ENCODE peak calls at places on chromosomes 13 and 19, in six cellular contexts. X, T, P, E, I and S are unnamed samples.

GRCh38 chr19:18204394-18205179 is 745 bp upstream of the RAB3A start:
- DNase-seq in X (no peak), T (peak; percentile 79), P (peak; percentile 84), E (peak; percentile 90), I (peak; percentile 84), S (no peak)

GRCh38 chr19:7434391-7434790 is 54.4 kb downstream of the PEX11G start:
- DNase-seq in X (no peak), T (no peak), P (no peak), E (no peak), I (no peak), S (no peak)

GRCh38 chr13:33678084-33678483 is 139.9 kb upstream of the RFC3 start:
- DNase-seq in X (no peak), T (peak; percentile 26), P (no peak), E (no peak), I (no peak), S (no peak)

GRCh38 chr13:31174018-31174417 is 12.3 kb upstream of the HSPH1 start:
- DNase-seq in X (no peak), T (no peak), P (no peak), E (no peak), I (no peak), S (no peak)

GRCh38 chr19:33424181-33424580 is 50.7 kb downstream of the CEBPG start:
- DNase-seq in X (no peak), T (no peak), P (no peak), E (no peak), I (no peak), S (no peak)

GRCh38 chr13:51874651-51875050 is 12.9 kb downstream of the CCDC70 start:
- DNase-seq in X (no peak), T (no peak), P (peak; percentile 7), E (no peak), I (no peak), S (no peak)

GRCh38 chr19:45123440-45123850 is 30.5 kb downstream of the PPP1R37 start:
- DNase-seq in X (no peak), T (no peak), P (no peak), E (no peak), I (no peak), S (no peak)

GRCh38 chr13:52832268-52832667 is 16.2 kb downstream of the PCDH8 start:
- DNase-seq in X (no peak), T (no peak), P (no peak), E (no peak), I (no peak), S (no peak)

GRCh38 chr13:78603240-78603947 is at the start of gene POU4F1:
- DNase-seq in X (no peak), T (peak; percentile 94), P (no peak), E (peak; percentile 81), I (peak; percentile 72), S (no peak)

GRCh38 chr13:38180670-38181069 is 169.0 kb upstream of the UFM1 start:
- DNase-seq in X (no peak), T (no peak), P (no peak), E (no peak), I (no peak), S (no peak)

GRCh38 chr19:40284501-40285352 is at the start of gene AKT2:
- DNase-seq in X (no peak), T (peak; percentile 88), P (no peak), E (peak; percentile 94), I (peak; percentile 80), S (no peak)
- H3K4me1 ChIP-seq in X (peaks cover 54% of the 10 kb centered on the region), T (peaks cover 14% of the 10 kb centered on the region), P (peaks cover 31% of the 10 kb centered on the region), E (peaks cover 13% of the 10 kb centered on the region), I (peaks cover 27% of the 10 kb centered on the region), S (peaks cover 60% of the 10 kb centered on the region)

GRCh38 chr19:39463403-39463802 is 17.2 kb upstream of the TIMM50 start:
- DNase-seq in X (no peak), T (no peak), P (no peak), E (no peak), I (no peak), S (no peak)
- H3K36me3 ChIP-seq in X (peaks cover 76% of the 10 kb centered on the region), T (peaks cover 40% of the 10 kb centered on the region), P (peaks cover 85% of the 10 kb centered on the region), E (peaks cover 50% of the 10 kb centered on the region), I (peaks cover 86% of the 10 kb centered on the region), S (peaks cover 73% of the 10 kb centered on the region)

GRCh38 chr19:12952488-12953455 is 4.3 kb downstream of the GADD45GIP1 start:
- DNase-seq in X (no peak), T (no peak), P (peak; percentile 85), E (no peak), I (no peak), S (no peak)
- H3K4me1 ChIP-seq in X (peaks cover 46% of the 10 kb centered on the region), T (peaks cover 17% of the 10 kb centered on the region), P (peaks cover 31% of the 10 kb centered on the region), E (no peaks in the 10 kb centered on the region), I (peaks cover 4% of the 10 kb centered on the region), S (peaks cover 30% of the 10 kb centered on the region)

GRCh38 chr19:10830370-10830769 is 5.6 kb downstream of the TMED1 start:
- DNase-seq in X (no peak), T (no peak), P (no peak), E (no peak), I (no peak), S (no peak)

GRCh38 chr19:10826846-10827245 is 9.2 kb downstream of the TMED1 start:
- DNase-seq in X (no peak), T (no peak), P (no peak), E (no peak), I (no peak), S (no peak)

GRCh38 chr19:10829967-10830366 is 6.0 kb downstream of the TMED1 start:
- DNase-seq in X (no peak), T (no peak), P (no peak), E (no peak), I (no peak), S (no peak)

GRCh38 chr19:10830941-10831779 is 4.9 kb downstream of the TMED1 start:
- DNase-seq in X (no peak), T (no peak), P (no peak), E (no peak), I (no peak), S (no peak)

GRCh38 chr19:10828981-10829821 is 6.8 kb downstream of the TMED1 start:
- DNase-seq in X (no peak), T (peak; percentile 74), P (no peak), E (no peak), I (no peak), S (no peak)
- H3K36me3 ChIP-seq in X (peaks cover 73% of the 10 kb centered on the region), T (peaks cover 3% of the 10 kb centered on the region), P (peaks cover 92% of the 10 kb centered on the region), E (peaks cover 43% of the 10 kb centered on the region), I (peaks cover 97% of the 10 kb centered on the region), S (no peaks in the 10 kb centered on the region)

DNA sequence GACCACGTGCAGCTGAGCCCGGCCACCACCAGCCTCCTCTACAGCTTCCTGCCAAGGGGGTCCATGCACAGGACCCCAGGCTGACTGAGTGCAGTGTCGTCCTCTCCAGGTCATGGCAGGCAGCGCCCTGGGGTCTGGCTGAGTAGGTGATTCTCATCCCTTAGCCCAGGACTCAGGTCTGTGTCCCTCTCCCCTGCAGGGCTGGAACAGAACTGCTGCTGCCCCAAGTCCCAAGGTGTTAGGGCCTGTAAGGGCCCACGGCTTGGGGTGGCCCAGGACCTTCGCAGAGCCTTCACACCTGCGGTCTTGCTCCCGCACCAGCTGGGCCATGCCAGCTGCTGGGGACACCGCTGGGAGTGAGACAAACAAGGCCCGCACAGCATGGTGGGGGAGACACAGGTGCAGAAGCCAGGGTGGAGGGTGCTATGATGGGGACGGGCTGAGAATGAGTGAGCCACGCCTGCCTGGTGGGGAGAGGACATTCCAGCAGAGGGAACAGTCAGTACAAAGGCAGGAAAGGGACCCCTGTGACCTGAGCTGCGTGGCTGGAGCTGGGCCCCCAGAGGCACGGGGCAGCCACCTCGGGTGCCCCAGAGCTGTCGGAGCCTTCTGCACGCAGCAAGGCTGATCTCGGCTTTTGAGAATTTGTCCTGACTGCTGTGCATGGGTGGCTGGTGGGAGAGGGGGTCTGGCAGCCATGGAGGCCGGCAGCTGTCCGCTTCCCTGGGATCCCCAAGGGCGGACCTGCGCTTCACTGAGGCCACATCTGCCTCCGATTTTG is 11.9 kb downstream of the PLEKHF1 start:
- DNase-seq in X (peak; percentile 64), T (peak; percentile 47), P (no peak), E (no peak), I (no peak), S (no peak)
- H3K4me1 ChIP-seq in X (peaks cover 60% of the 10 kb centered on the region), T (no peaks in the 10 kb centered on the region), P (peaks cover 46% of the 10 kb centered on the region), E (peaks cover 16% of the 10 kb centered on the region), I (peaks cover 69% of the 10 kb centered on the region), S (peaks cover 3% of the 10 kb centered on the region)